ENCODE peak calls at places on chromosomes 16 and 17, in eight cellular contexts. V is epithelial cell of esophagus, X is lower leg skin, S is heart left ventricle, N is RWPE1, H is GM10248, G is endothelial cell, A is left ventricle myocardium inferior. Z is an unnamed sample.

GRCh38 chr17:73491648-73492047 is 152.6 kb downstream of the SDK2 start:
- DNase-seq in G (no peak), N (no peak), A (no peak), V (no peak), H (no peak), S (no peak), X (no peak), Z (no peak)

GRCh38 chr17:53006006-53006405 is 816.7 kb upstream of the KIF2B start:
- DNase-seq in N (no peak), H (no peak), A (no peak), X (no peak), V (no peak), S (no peak), G (no peak), Z (no peak)

GRCh38 chr17:79974786-79975497 is 60.7 kb downstream of the TBC1D16 start:
- DNase-seq in S (no peak), G (peak), H (no peak), A (no peak), X (peak), V (no peak), N (no peak), Z (no peak)

GRCh38 chr17:75325827-75326586 is 36.8 kb upstream of the SLC25A19 start:
- DNase-seq in S (no peak), V (no peak), G (no peak), H (no peak), N (no peak), A (no peak), X (no peak), Z (no peak)

GRCh38 chr17:3917391-3917931 is 1.2 kb upstream of the P2RX1 start:
- DNase-seq in H (no peak), G (no peak), A (peak), X (no peak), V (no peak), S (peak), N (no peak), Z (no peak)

GRCh38 chr16:83789642-83790401 is 18.0 kb upstream of the HSBP1 start:
- DNase-seq in X (no peak), H (no peak), S (no peak), A (no peak), N (no peak), G (no peak), V (no peak), Z (no peak)

GRCh38 chr17:50676065-50676975 is 31.4 kb downstream of the ANKRD40 start:
- DNase-seq in A (no peak), V (peak), G (no peak), H (no peak), X (peak), N (no peak), S (no peak), Z (no peak)

GRCh38 chr17:8244768-8245167 is 3.1 kb downstream of the CTC1 start:
- DNase-seq in H (no peak), N (no peak), G (no peak), V (no peak), A (no peak), S (no peak), X (no peak), Z (no peak)

GRCh38 chr16:67661864-67662652 is 1.3 kb downstream of the PARD6A start:
- DNase-seq in X (no peak), N (no peak), G (no peak), H (no peak), V (no peak), S (peak), A (no peak), Z (no peak)

GRCh38 chr17:66076546-66077190 is 115.3 kb downstream of the CEP112 start:
- DNase-seq in N (no peak), H (no peak), S (peak), X (no peak), G (no peak), A (no peak), V (no peak), Z (no peak)

GRCh38 chr17:72361892-72362291 is 241.1 kb downstream of the SOX9 start:
- DNase-seq in A (no peak), G (no peak), X (no peak), N (no peak), S (no peak), V (peak), H (no peak), Z (no peak)

GRCh38 chr17:51461578-51462004 is 201.2 kb downstream of the UTP18 start:
- DNase-seq in H (peak), V (peak), N (peak), X (no peak), G (peak), A (peak), S (peak), Z (peak)

GRCh38 chr17:74785096-74785980 is 9.2 kb upstream of the NAT9 start:
- DNase-seq in A (no peak), X (no peak), H (no peak), G (no peak), S (no peak), V (peak), N (no peak), Z (no peak)

GRCh38 chr16:4051591-4051990 is 64.7 kb downstream of the ADCY9 start:
- DNase-seq in V (peak), G (no peak), N (peak), X (no peak), S (no peak), H (no peak), A (no peak), Z (no peak)

GRCh38 chr17:40417258-40417608 is 463 bp downstream of the TOP2A start:
- DNase-seq in S (no peak), A (no peak), N (no peak), H (peak), X (no peak), V (peak), G (peak), Z (peak)

GRCh38 chr17:82592289-82592683 is 56.0 kb downstream of the WDR45B start:
- DNase-seq in H (no peak), N (no peak), X (no peak), G (no peak), S (no peak), V (peak), A (no peak), Z (no peak)

GRCh38 chr16:51399908-51400670 is 249.0 kb upstream of the SALL1 start:
- DNase-seq in V (no peak), S (no peak), X (no peak), G (no peak), N (no peak), H (no peak), A (no peak), Z (no peak)

GRCh38 chr16:69406780-69407331 is 17.6 kb upstream of the CYB5B start:
- DNase-seq in X (no peak), N (no peak), V (peak), S (no peak), A (no peak), H (no peak), G (no peak), Z (no peak)

GRCh38 chr17:18079543-18079942 is 8.2 kb upstream of the DRG2 start:
- DNase-seq in X (no peak), H (no peak), A (no peak), G (no peak), N (no peak), V (no peak), S (no peak), Z (no peak)

GRCh38 chr17:65867014-65867413 is 305.6 kb upstream of the AXIN2 start:
- DNase-seq in V (no peak), G (no peak), H (no peak), X (no peak), A (no peak), S (no peak), N (no peak), Z (no peak)

GRCh38 chr17:83191388-83192160 is 112.2 kb downstream of the METRNL start:
- DNase-seq in S (no peak), V (no peak), X (peak), A (no peak), H (no peak), G (no peak), N (no peak), Z (no peak)

GRCh38 chr17:21285164-21286065 is 904 bp downstream of the MAP2K3 start:
- DNase-seq in A (no peak), N (no peak), S (peak), H (no peak), V (peak), X (peak), G (no peak), Z (peak)

GRCh38 chr16:21300309-21301167 is 22.4 kb upstream of the CRYM start:
- DNase-seq in N (peak), G (peak), H (peak), V (peak), S (peak), X (peak), A (peak), Z (peak)

GRCh38 chr17:56833812-56834379 is at the start of the genes C17orf67 and DGKE:
- DNase-seq in A (peak), X (peak), S (peak), V (peak), G (peak), H (peak), N (peak), Z (peak)

GRCh38 chr16:65622161-65622560 is 500.3 kb upstream of the CDH11 start:
- DNase-seq in N (no peak), X (no peak), G (no peak), V (no peak), H (no peak), A (no peak), S (no peak), Z (no peak)

GRCh38 chr16:61182416-61182815 is 853.8 kb downstream of the CDH8 start:
- DNase-seq in N (no peak), V (no peak), S (no peak), H (no peak), A (no peak), X (no peak), G (no peak), Z (no peak)

GRCh38 chr16:65958096-65958495 is 408.4 kb upstream of the CDH5 start:
- DNase-seq in S (no peak), A (no peak), G (no peak), X (no peak), V (no peak), N (no peak), H (no peak), Z (no peak)

DNA sequence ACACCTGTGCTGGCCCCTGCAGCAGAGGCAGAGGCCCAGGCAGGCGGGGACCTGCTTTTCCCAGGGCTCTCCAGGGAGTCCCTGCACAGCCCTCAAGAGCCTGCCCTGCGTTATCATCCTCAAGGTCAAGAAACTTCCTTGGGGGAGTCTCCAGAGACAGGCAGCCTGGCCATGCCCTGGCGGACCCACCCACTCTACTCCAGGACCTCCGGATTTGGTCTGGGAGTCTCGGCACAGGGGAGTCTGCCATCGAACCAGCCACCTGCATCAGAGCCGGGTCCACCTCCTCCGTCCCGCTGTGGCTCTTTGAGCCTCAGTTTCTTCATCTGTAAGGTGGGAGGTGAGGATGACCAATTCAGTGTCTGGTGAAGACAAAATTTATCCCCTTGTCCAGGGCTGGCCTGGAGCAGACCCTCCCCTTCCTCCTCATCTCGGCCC is 75.3 kb upstream of the TNRC6C start:
- DNase-seq in A (no peak), H (no peak), S (no peak), V (no peak), G (no peak), X (no peak), N (no peak), Z (no peak)
- TF ChIP-seq CTCF in A (no peak), H (no peak), S (no peak), V (no peak), G (no peak), X (no peak), N (no peak), Z (no peak)

DNA sequence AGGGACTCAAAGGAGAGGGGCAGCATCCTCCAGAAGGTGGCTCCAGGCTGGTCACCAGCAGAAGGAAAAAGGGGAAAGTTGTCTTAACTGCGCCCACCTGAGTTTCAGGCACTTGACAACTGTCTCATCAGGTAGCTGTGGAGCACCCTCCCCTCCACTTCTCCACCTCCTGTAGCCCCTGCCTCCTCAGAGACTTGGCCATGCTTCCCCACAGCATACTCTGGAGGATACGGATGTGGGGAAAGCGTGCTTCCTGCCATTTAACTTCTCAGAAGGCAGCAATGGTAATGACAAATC is 17.9 kb downstream of the CFAP20 start:
- DNase-seq in N (no peak), A (no peak), X (no peak), G (no peak), V (no peak), S (no peak), H (no peak), Z (no peak)
- TF ChIP-seq CTCF in N (no peak), A (no peak), X (no peak), G (no peak), V (no peak), S (no peak), H (no peak), Z (no peak)

DNA sequence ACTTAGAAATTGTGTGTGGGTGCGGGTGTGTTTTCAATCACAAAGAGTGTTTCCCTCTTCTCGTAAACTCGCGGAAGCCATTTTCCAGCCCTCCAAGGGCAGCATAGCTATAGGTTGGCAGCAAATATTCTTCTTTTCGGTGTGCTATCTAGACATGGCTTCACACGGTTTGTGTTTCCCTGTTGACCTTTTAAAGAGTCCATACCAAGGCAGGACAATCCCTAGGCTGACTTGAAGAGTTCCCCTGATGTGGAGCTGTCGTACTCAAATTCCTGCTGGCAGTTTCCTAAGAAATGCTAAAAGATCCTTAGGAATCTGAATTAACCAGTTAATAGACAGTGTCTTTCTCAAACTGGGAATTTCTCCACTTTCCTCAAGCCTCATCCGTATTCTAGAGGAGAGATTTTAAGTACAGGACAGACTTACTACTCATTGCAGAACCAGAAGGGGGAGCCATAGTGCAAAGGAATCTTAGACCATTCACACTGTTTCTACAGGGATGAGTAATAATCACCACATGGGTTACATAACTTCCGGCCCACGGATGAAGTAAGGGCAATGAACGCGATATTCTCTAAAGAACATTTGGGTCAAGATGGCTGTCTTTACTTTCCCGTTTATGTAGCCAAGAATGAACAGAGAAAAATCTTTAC is 288.6 kb upstream of the ELAC2 start:
- DNase-seq in S (no peak), V (peak), H (no peak), G (peak), X (no peak), A (no peak), N (peak), Z (no peak)
- TF ChIP-seq CTCF in S (no peak), V (no peak), H (no peak), G (peak), X (no peak), A (peak), N (no peak), Z (no peak)

DNA sequence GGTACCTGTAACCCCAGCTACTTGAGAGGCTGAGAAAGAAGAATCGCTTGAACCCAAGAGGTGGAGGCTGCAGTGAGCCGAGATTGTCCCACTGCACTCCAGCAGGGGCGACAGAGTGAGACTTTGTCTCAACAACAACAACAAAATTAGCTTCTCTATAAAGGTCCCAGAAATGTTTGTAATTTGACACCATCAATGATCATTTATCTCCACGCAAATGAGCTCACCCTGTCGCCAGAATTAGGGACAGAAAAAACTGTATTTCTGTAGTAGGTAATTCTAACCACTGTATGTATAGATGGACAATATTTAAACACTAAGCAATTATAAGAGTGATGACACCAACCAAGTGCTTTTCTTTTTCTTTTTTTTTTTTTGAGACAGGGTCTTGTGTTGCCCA is 10.7 kb downstream of the C17orf78 start:
- DNase-seq in G (no peak), A (no peak), X (no peak), H (no peak), V (no peak), S (no peak), N (no peak), Z (no peak)
- TF ChIP-seq CTCF in G (no peak), A (no peak), X (no peak), H (no peak), V (no peak), S (no peak), N (no peak), Z (no peak)

Z was measured in GM13977.